ENCODE peak calls at places on chromosomes 11 and 22, in four cellular contexts. One of them, this sample, is unnamed.

GRCh38 chr11:128587415-128587814 is at the start of gene ETS1:
- DNase-seq in GM12865: no peak
- DNase-seq in fibroblast of pulmonary artery: no peak
- DNase-seq in effector memory CD8-positive, alpha-beta T cell: no peak
- DNase-seq in this sample: no peak

GRCh38 chr11:10481567-10482349 is 26.7 kb downstream of the AMPD3 start:
- DNase-seq in GM12865: no peak
- DNase-seq in fibroblast of pulmonary artery: no peak
- DNase-seq in effector memory CD8-positive, alpha-beta T cell: no peak
- DNase-seq in this sample: no peak

GRCh38 chr11:8387693-8388092 is 124.0 kb upstream of the LMO1 start:
- DNase-seq in GM12865: no peak
- DNase-seq in fibroblast of pulmonary artery: no peak
- DNase-seq in effector memory CD8-positive, alpha-beta T cell: no peak
- DNase-seq in this sample: no peak

GRCh38 chr22:40560551-40560950 is 76.0 kb downstream of the MRTFA start:
- DNase-seq in GM12865: no peak
- DNase-seq in fibroblast of pulmonary artery: peak
- DNase-seq in effector memory CD8-positive, alpha-beta T cell: no peak
- DNase-seq in this sample: peak

GRCh38 chr11:76523147-76523546 is 78.3 kb downstream of the EMSY start:
- DNase-seq in GM12865: no peak
- DNase-seq in fibroblast of pulmonary artery: no peak
- DNase-seq in effector memory CD8-positive, alpha-beta T cell: no peak
- DNase-seq in this sample: no peak

GRCh38 chr22:19291218-19291579 is 320 bp downstream of the CLTCL1 start:
- DNase-seq in GM12865: peak
- DNase-seq in fibroblast of pulmonary artery: peak
- DNase-seq in effector memory CD8-positive, alpha-beta T cell: peak
- DNase-seq in this sample: no peak

GRCh38 chr11:35011389-35011788 is 95.0 kb downstream of the PDHX start:
- DNase-seq in GM12865: no peak
- DNase-seq in fibroblast of pulmonary artery: peak
- DNase-seq in effector memory CD8-positive, alpha-beta T cell: no peak
- DNase-seq in this sample: no peak

GRCh38 chr22:23888615-23889401 is 5.4 kb upstream of the MIF start:
- DNase-seq in GM12865: no peak
- DNase-seq in fibroblast of pulmonary artery: peak
- DNase-seq in effector memory CD8-positive, alpha-beta T cell: no peak
- DNase-seq in this sample: no peak

GRCh38 chr22:49638788-49639187 is 188.9 kb downstream of the BRD1 start:
- DNase-seq in GM12865: no peak
- DNase-seq in fibroblast of pulmonary artery: no peak
- DNase-seq in effector memory CD8-positive, alpha-beta T cell: no peak
- DNase-seq in this sample: peak

GRCh38 chr11:35139883-35140282 is 912 bp downstream of the CD44 start:
- DNase-seq in GM12865: no peak
- DNase-seq in fibroblast of pulmonary artery: no peak
- DNase-seq in effector memory CD8-positive, alpha-beta T cell: no peak
- DNase-seq in this sample: no peak

GRCh38 chr11:110891411-110891810 is 179.2 kb upstream of the ARHGAP20 start:
- DNase-seq in GM12865: no peak
- DNase-seq in fibroblast of pulmonary artery: peak
- DNase-seq in effector memory CD8-positive, alpha-beta T cell: no peak
- DNase-seq in this sample: peak

GRCh38 chr11:3184732-3185347 is 19.7 kb upstream of the OSBPL5 start:
- DNase-seq in GM12865: no peak
- DNase-seq in fibroblast of pulmonary artery: no peak
- DNase-seq in effector memory CD8-positive, alpha-beta T cell: no peak
- DNase-seq in this sample: no peak

GRCh38 chr11:107710301-107710700 is 1.6 kb downstream of the SLN start:
- DNase-seq in GM12865: no peak
- DNase-seq in fibroblast of pulmonary artery: no peak
- DNase-seq in effector memory CD8-positive, alpha-beta T cell: no peak
- DNase-seq in this sample: no peak

GRCh38 chr22:37749831-37750595 is 53.2 kb downstream of the TRIOBP start:
- DNase-seq in GM12865: no peak
- DNase-seq in fibroblast of pulmonary artery: peak
- DNase-seq in effector memory CD8-positive, alpha-beta T cell: no peak
- DNase-seq in this sample: peak

GRCh38 chr11:97617031-97617430 is 1227.2 kb downstream of the JRKL start:
- DNase-seq in GM12865: no peak
- DNase-seq in fibroblast of pulmonary artery: no peak
- DNase-seq in effector memory CD8-positive, alpha-beta T cell: no peak
- DNase-seq in this sample: no peak

GRCh38 chr11:118889796-118890195 is 6.1 kb downstream of the CXCR5 start:
- DNase-seq in GM12865: no peak
- DNase-seq in fibroblast of pulmonary artery: peak
- DNase-seq in effector memory CD8-positive, alpha-beta T cell: no peak
- DNase-seq in this sample: peak

GRCh38 chr11:85815186-85815911 is 4.4 kb upstream of the SYTL2 start:
- DNase-seq in GM12865: no peak
- DNase-seq in fibroblast of pulmonary artery: peak
- DNase-seq in effector memory CD8-positive, alpha-beta T cell: no peak
- DNase-seq in this sample: peak

GRCh38 chr22:19892925-19893324 is 38.3 kb upstream of the GNB1L start:
- DNase-seq in GM12865: no peak
- DNase-seq in fibroblast of pulmonary artery: no peak
- DNase-seq in effector memory CD8-positive, alpha-beta T cell: no peak
- DNase-seq in this sample: no peak

GRCh38 chr11:134581966-134582787 is 170.1 kb upstream of the B3GAT1 start:
- DNase-seq in GM12865: no peak
- DNase-seq in fibroblast of pulmonary artery: no peak
- DNase-seq in effector memory CD8-positive, alpha-beta T cell: no peak
- DNase-seq in this sample: no peak

GRCh38 chr11:130315354-130315970 is 745 bp upstream of the ZBTB44 start:
- DNase-seq in GM12865: peak
- DNase-seq in fibroblast of pulmonary artery: no peak
- DNase-seq in effector memory CD8-positive, alpha-beta T cell: peak
- DNase-seq in this sample: no peak

GRCh38 chr11:124622531-124623451 is at the start of gene TBRG1:
- DNase-seq in GM12865: peak
- DNase-seq in fibroblast of pulmonary artery: peak
- DNase-seq in effector memory CD8-positive, alpha-beta T cell: peak
- DNase-seq in this sample: peak

GRCh38 chr11:23554002-23554401 is 693.7 kb upstream of the CCDC179 start:
- DNase-seq in GM12865: no peak
- DNase-seq in fibroblast of pulmonary artery: no peak
- DNase-seq in effector memory CD8-positive, alpha-beta T cell: no peak
- DNase-seq in this sample: no peak

GRCh38 chr11:39807904-39808303 is 1651.5 kb downstream of the LRRC4C start:
- DNase-seq in GM12865: no peak
- DNase-seq in fibroblast of pulmonary artery: no peak
- DNase-seq in effector memory CD8-positive, alpha-beta T cell: no peak
- DNase-seq in this sample: no peak

GRCh38 chr11:70503878-70504240 is 105.5 kb downstream of the CTTN start:
- DNase-seq in GM12865: peak
- DNase-seq in fibroblast of pulmonary artery: no peak
- DNase-seq in effector memory CD8-positive, alpha-beta T cell: no peak
- DNase-seq in this sample: no peak

GRCh38 chr22:24429411-24430365 is 2.3 kb downstream of the ADORA2A start:
- DNase-seq in GM12865: peak
- DNase-seq in fibroblast of pulmonary artery: no peak
- DNase-seq in effector memory CD8-positive, alpha-beta T cell: peak
- DNase-seq in this sample: peak

GRCh38 chr22:19691721-19692341 is 22.5 kb upstream of the SEPTIN5 start:
- DNase-seq in GM12865: no peak
- DNase-seq in fibroblast of pulmonary artery: peak
- DNase-seq in effector memory CD8-positive, alpha-beta T cell: no peak
- DNase-seq in this sample: peak

GRCh38 chr22:31400023-31400397 is 606 bp downstream of the DRG1 start:
- DNase-seq in GM12865: peak
- DNase-seq in fibroblast of pulmonary artery: peak
- DNase-seq in effector memory CD8-positive, alpha-beta T cell: no peak
- DNase-seq in this sample: peak